ENCODE peak calls at places on chromosomes 12 and 14, in seven cellular contexts. T is stomach, P is A549, H is K562, M is tibial nerve, O is HepG2, C is transverse colon. R is an unnamed sample.

GRCh38 chr14:28949503-28949902 is 182.9 kb downstream of the FOXG1 start:
- DNase-seq in T (no peak), P (no peak), H (no peak), M (no peak), O (no peak), C (no peak), R (no peak)

GRCh38 chr12:130977046-130977758 is 23.5 kb downstream of the ADGRD1 start:
- DNase-seq in T (no peak), P (no peak), H (no peak), M (no peak), O (no peak), C (no peak), R (no peak)

GRCh38 chr12:115660211-115660805 is 617.2 kb downstream of the MED13L start:
- DNase-seq in T (peak), P (no peak), H (no peak), M (no peak), O (no peak), C (peak), R (no peak)

GRCh38 chr12:3655331-3655900 is 97.5 kb downstream of the CRACR2A start:
- DNase-seq in T (no peak), P (peak), H (peak), M (no peak), O (peak), C (no peak), R (no peak)

GRCh38 chr12:110122929-110123328 is 1.2 kb upstream of the IFT81 start:
- DNase-seq in T (no peak), P (no peak), H (no peak), M (no peak), O (no peak), C (no peak), R (no peak)

GRCh38 chr14:24284501-24285035 is 13.2 kb upstream of the RABGGTA start:
- DNase-seq in T (no peak), P (no peak), H (no peak), M (no peak), O (no peak), C (no peak), R (no peak)

GRCh38 chr14:105350450-105351244 is 36.1 kb downstream of the PACS2 start:
- DNase-seq in T (no peak), P (no peak), H (no peak), M (no peak), O (no peak), C (no peak), R (no peak)

GRCh38 chr12:58346032-58346632 is 404.8 kb downstream of the ATP23 start:
- DNase-seq in T (no peak), P (peak), H (peak), M (no peak), O (peak), C (no peak), R (no peak)

GRCh38 chr12:132448453-132448800 is 41.5 kb upstream of the FBRSL1 start:
- DNase-seq in T (no peak), P (no peak), H (no peak), M (no peak), O (no peak), C (no peak), R (no peak)

GRCh38 chr12:66744956-66745383 is 66.1 kb upstream of the GRIP1 start:
- DNase-seq in T (no peak), P (no peak), H (no peak), M (no peak), O (no peak), C (no peak), R (no peak)

GRCh38 chr12:132285991-132286681 is 43.3 kb downstream of the GALNT9 start:
- DNase-seq in T (peak), P (no peak), H (no peak), M (no peak), O (peak), C (peak), R (peak)

GRCh38 chr14:66944872-66945271 is 244.4 kb upstream of the GARIN2 start:
- DNase-seq in T (no peak), P (no peak), H (no peak), M (no peak), O (peak), C (no peak), R (no peak)

GRCh38 chr12:106585862-106586534 is 3.2 kb downstream of the RFX4 start:
- DNase-seq in T (no peak), P (no peak), H (no peak), M (no peak), O (no peak), C (no peak), R (no peak)

GRCh38 chr12:29415111-29415510 is 34.1 kb upstream of the ERGIC2 start:
- DNase-seq in T (no peak), P (no peak), H (no peak), M (no peak), O (no peak), C (no peak), R (no peak)

GRCh38 chr12:112844814-112845565 is 53.4 kb downstream of the RPH3A start:
- DNase-seq in T (no peak), P (no peak), H (no peak), M (no peak), O (no peak), C (no peak), R (no peak)

GRCh38 chr12:111685322-111685810 is 390 bp downstream of the BRAP start:
- DNase-seq in T (no peak), P (no peak), H (no peak), M (no peak), O (peak), C (peak), R (no peak)

GRCh38 chr14:69483765-69484443 is 624 bp upstream of the PLEKHD1 start:
- DNase-seq in T (no peak), P (peak), H (no peak), M (no peak), O (no peak), C (peak), R (no peak)

GRCh38 chr12:91892081-91892855 is 253.4 kb downstream of the BTG1 start:
- DNase-seq in T (no peak), P (no peak), H (no peak), M (no peak), O (no peak), C (no peak), R (no peak)

GRCh38 chr12:59040651-59041050 is 120.3 kb upstream of the LRIG3 start:
- DNase-seq in T (no peak), P (no peak), H (no peak), M (no peak), O (no peak), C (no peak), R (no peak)

GRCh38 chr14:30296956-30297405 is 262.0 kb upstream of the G2E3 start:
- DNase-seq in T (no peak), P (no peak), H (peak), M (no peak), O (no peak), C (no peak), R (no peak)

GRCh38 chr12:109916045-109916444 is 16.0 kb downstream of the TCHP start:
- DNase-seq in T (no peak), P (no peak), H (no peak), M (no peak), O (no peak), C (no peak), R (no peak)

GRCh38 chr12:122975790-122976647 is 975 bp downstream of the OGFOD2 start:
- DNase-seq in T (no peak), P (no peak), H (no peak), M (no peak), O (no peak), C (no peak), R (no peak)

GRCh38 chr14:89247457-89248122 is 169.4 kb downstream of the FOXN3 start:
- DNase-seq in T (no peak), P (no peak), H (no peak), M (no peak), O (peak), C (no peak), R (no peak)

GRCh38 chr12:120835304-120835612 is 68.9 kb downstream of the SPPL3 start:
- DNase-seq in T (no peak), P (no peak), H (no peak), M (no peak), O (no peak), C (no peak), R (no peak)

GRCh38 chr12:106753526-106753925 is 21.0 kb upstream of the RIC8B start:
- DNase-seq in T (peak), P (no peak), H (no peak), M (no peak), O (no peak), C (peak), R (no peak)

GRCh38 chr14:36013483-36013882 is 163.0 kb downstream of the PTCSC3 start:
- DNase-seq in T (no peak), P (no peak), H (no peak), M (no peak), O (no peak), C (no peak), R (no peak)

GRCh38 chr12:64990991-64991570 is 130.0 kb downstream of the WIF1 start:
- DNase-seq in T (no peak), P (no peak), H (no peak), M (no peak), O (no peak), C (no peak), R (no peak)

GRCh38 chr12:104656383-104656782 is 199.6 kb downstream of the CHST11 start:
- DNase-seq in T (no peak), P (no peak), H (no peak), M (no peak), O (no peak), C (no peak), R (no peak)

GRCh38 chr12:46770501-46771183 is 55.2 kb downstream of the SLC38A4 start:
- DNase-seq in T (no peak), P (no peak), H (no peak), M (no peak), O (peak), C (no peak), R (no peak)

GRCh38 chr12:44774815-44775411 is 101.2 kb downstream of the NELL2 start:
- DNase-seq in T (peak), P (peak), H (peak), M (no peak), O (peak), C (peak), R (no peak)

GRCh38 chr12:23564454-23564853 is 385.0 kb downstream of the SOX5 start:
- DNase-seq in T (no peak), P (no peak), H (no peak), M (no peak), O (no peak), C (no peak), R (no peak)

GRCh38 chr12:118311666-118312065 is 61.0 kb downstream of the TAOK3 start:
- DNase-seq in T (no peak), P (no peak), H (no peak), M (no peak), O (no peak), C (no peak), R (no peak)

GRCh38 chr12:32273063-32273521 is 126.3 kb upstream of the FGD4 start:
- DNase-seq in T (no peak), P (no peak), H (no peak), M (no peak), O (no peak), C (no peak), R (no peak)

GRCh38 chr14:52262600-52262999 is 4.9 kb upstream of the PTGDR start:
- DNase-seq in T (no peak), P (no peak), H (no peak), M (no peak), O (no peak), C (no peak), R (no peak)

GRCh38 chr12:132333766-132334165 is 4.4 kb upstream of the GALNT9 start:
- DNase-seq in T (no peak), P (no peak), H (no peak), M (no peak), O (no peak), C (no peak), R (no peak)

GRCh38 chr12:32548691-32549412 is 130.2 kb upstream of the DNM1L start:
- DNase-seq in T (peak), P (no peak), H (no peak), M (peak), O (no peak), C (no peak), R (peak)

GRCh38 chr12:103879048-103879692 is 38.1 kb upstream of the NT5DC3 start:
- DNase-seq in T (no peak), P (no peak), H (no peak), M (no peak), O (no peak), C (no peak), R (no peak)

DNA sequence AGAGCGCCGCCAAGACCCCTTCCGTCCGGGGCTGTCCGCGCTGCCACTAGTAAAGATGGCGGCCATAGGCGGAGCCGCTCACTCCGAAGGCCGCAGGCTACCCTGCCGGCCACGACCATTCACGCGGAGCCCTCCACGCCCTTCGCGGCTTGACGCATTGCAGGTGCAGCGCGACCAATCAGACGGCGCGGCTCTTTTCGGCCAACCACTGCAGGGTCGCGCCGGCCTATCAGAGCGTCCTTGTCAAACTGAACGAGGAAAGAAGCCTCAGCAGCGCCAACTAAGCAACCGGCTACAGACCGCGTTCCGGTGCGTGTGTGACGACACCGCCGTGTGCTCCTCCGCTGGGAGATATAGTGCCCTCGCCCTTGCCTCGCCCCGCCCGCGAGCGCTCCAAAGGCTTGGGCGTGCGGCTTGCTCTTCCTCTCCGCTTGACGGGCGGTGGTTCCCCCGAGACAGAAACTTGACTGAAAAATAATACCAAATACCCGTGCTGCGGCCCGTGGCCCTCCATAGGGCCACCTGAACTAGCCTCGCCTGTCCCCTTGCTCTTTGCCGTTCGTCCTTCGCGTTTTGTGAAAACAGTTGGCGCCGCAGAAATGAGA is 13.6 kb upstream of the CALM1 start:
- DNase-seq in T (peak), P (peak), H (peak), M (peak), O (peak), C (peak), R (peak)
- TF ChIP-seq EP300 in T (no peak), P (no peak), H (peak), M (peak), O (no peak), C (no peak), R (no peak)

DNA sequence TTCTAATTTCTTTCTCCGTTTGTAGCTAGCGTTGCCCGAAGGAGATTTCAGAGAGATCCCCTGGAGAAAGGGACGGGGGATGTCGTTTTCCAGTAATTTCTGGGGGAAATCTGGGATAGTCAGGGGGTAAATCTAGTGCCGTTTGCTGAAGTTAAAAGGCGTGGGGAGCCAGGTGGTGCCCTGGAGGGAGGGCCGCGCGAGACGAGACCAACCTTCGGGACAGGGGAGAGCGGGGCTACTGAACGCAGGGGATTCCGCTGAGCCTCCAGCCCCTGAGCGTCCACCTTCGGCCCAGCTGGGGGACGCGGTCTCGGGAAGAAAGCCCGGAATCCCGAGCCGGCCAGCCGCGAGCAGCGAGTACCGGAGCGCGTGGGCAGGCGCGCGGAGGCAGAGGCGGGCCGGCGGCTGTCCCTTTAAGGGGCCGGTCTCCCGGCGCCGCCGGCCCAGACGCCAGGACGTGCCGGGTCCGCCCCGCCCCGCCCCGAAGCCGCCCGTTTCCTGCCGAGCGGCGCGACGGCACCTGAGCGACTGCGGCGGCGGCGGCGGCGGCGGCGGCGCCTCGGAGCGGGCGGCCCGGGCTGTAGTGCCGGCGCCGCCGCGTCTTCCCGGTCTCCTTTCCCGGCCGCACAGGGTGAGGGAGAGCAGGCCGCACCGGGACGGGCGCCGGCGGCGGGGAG is at the start of gene KTN1:
- DNase-seq in T (peak), P (peak), H (peak), M (peak), O (peak), C (peak), R (peak)
- TF ChIP-seq POLR2A in T (no peak), P (peak), H (peak), M (no peak), O (peak), C (peak), R (peak)

GRCh38 chr12:93417967-93418480 is 23.7 kb downstream of the UBE2N start:
- DNase-seq in T (no peak), P (no peak), H (no peak), M (no peak), O (no peak), C (no peak), R (no peak)

GRCh38 chr12:93419388-93420034 is 22.2 kb downstream of the UBE2N start:
- DNase-seq in T (no peak), P (peak), H (peak), M (no peak), O (peak), C (no peak), R (no peak)

DNA sequence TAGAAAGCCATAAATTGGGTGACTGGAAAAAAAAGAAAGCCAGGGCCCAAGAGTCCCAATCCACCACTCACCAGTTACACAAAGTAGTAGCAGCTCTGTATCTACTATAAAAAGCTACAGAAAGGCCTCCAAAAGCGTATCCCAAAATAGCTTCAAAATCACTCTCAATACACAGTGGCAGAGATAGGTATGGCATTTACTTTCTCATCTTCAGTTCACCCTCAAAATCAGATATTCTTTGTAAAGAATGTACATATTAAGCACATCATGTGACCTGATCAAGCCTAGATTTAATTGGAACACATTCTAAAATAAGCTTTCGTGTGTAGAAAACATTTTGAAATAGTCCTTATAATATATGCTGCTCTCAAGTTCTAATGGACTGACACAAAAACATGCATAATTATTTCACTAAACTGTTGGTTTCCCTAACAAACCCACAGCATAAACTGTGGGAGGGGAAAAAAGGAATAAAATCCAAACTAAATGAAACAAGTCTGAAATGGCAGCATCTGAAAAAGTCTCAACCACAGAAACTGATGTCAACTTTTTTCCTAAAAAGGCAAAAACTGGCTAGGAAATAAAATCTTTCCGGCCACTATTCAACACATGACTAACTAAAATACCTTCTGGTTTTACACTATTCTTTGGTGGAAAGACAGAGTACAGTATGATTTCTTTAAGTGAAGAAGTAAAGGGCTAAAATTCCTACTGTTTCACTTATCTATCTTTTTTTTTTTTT is 25.9 kb downstream of the UBE2N start:
- DNase-seq in T (no peak), P (no peak), H (no peak), M (no peak), O (no peak), C (no peak), R (no peak)
- TF ChIP-seq CTCF in T (no peak), P (no peak), H (no peak), M (no peak), O (no peak), C (no peak), R (no peak)

DNA sequence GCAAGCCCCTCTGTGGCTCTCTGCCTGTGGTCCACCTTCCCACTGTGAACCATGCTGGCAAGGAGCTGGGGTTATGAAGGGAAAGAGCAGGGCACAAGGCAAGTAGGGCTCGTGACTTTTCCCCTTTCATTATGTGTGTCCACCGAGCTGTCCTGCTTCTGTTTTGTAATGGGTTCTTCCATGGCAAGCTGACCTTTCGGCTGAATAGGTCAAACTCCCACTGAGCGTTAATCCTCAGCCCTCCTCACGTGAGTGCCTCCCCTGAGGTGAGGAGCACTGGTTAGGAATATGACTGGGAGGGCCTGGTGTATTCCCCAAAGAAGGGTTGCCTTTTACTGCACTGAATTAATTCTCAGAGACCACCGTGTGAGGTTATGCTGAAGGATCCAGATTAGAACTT is 424.3 kb downstream of the NPAS3 start:
- DNase-seq in T (no peak), P (no peak), H (no peak), M (no peak), O (no peak), C (no peak), R (no peak)
- TF ChIP-seq EP300 in T (no peak), P (no peak), H (no peak), M (no peak), O (no peak), C (no peak), R (no peak)